ENCODE peak calls at places on chromosomes 11 and 22, in six cellular contexts. One of them, this sample, is unnamed.

GRCh38 chr11:45211732-45212131 is 65.3 kb downstream of the PRDM11 start:
- DNase-seq in IMR-90: no peak
- DNase-seq in neuronal stem cell: no peak
- DNase-seq in H1: no peak
- DNase-seq in mesenchymal stem cell: no peak
- DNase-seq in trophoblast cell: no peak
- DNase-seq in this sample: no peak

GRCh38 chr11:122604626-122605025 is 50.9 kb upstream of the UBASH3B start:
- DNase-seq in IMR-90: no peak
- DNase-seq in neuronal stem cell: no peak
- DNase-seq in H1: no peak
- DNase-seq in mesenchymal stem cell: no peak
- DNase-seq in trophoblast cell: no peak
- DNase-seq in this sample: no peak

GRCh38 chr11:125445731-125446130 is 50.3 kb downstream of the FEZ1 start:
- DNase-seq in IMR-90: no peak
- DNase-seq in neuronal stem cell: no peak
- DNase-seq in H1: no peak
- DNase-seq in mesenchymal stem cell: no peak
- DNase-seq in trophoblast cell: no peak
- DNase-seq in this sample: no peak

GRCh38 chr11:64146036-64146943 is 19.6 kb downstream of the MACROD1 start:
- DNase-seq in IMR-90: peak
- DNase-seq in neuronal stem cell: no peak
- DNase-seq in H1: peak
- DNase-seq in mesenchymal stem cell: peak
- DNase-seq in trophoblast cell: no peak
- DNase-seq in this sample: peak

GRCh38 chr11:120335596-120335927 is 651 bp upstream of the ARHGEF12 start:
- DNase-seq in IMR-90: peak
- DNase-seq in neuronal stem cell: no peak
- DNase-seq in H1: no peak
- DNase-seq in mesenchymal stem cell: no peak
- DNase-seq in trophoblast cell: no peak
- DNase-seq in this sample: no peak

GRCh38 chr11:102914238-102915043 is 39.7 kb upstream of the MMP12 start:
- DNase-seq in IMR-90: peak
- DNase-seq in neuronal stem cell: peak
- DNase-seq in H1: peak
- DNase-seq in mesenchymal stem cell: peak
- DNase-seq in trophoblast cell: no peak
- DNase-seq in this sample: peak

GRCh38 chr22:47772864-47773263 is 1010.4 kb downstream of the TBC1D22A start:
- DNase-seq in IMR-90: no peak
- DNase-seq in neuronal stem cell: no peak
- DNase-seq in H1: no peak
- DNase-seq in mesenchymal stem cell: no peak
- DNase-seq in trophoblast cell: no peak
- DNase-seq in this sample: no peak

GRCh38 chr11:723120-723883 is 17.3 kb downstream of the EPS8L2 start:
- DNase-seq in IMR-90: peak
- DNase-seq in neuronal stem cell: no peak
- DNase-seq in H1: no peak
- DNase-seq in mesenchymal stem cell: peak
- DNase-seq in trophoblast cell: no peak
- DNase-seq in this sample: peak

GRCh38 chr22:46661221-46661851 is 41.1 kb downstream of the GRAMD4 start:
- DNase-seq in IMR-90: peak
- DNase-seq in neuronal stem cell: no peak
- DNase-seq in H1: no peak
- DNase-seq in mesenchymal stem cell: peak
- DNase-seq in trophoblast cell: no peak
- DNase-seq in this sample: no peak

GRCh38 chr11:1226981-1227550 is 4.2 kb downstream of the MUC5B start:
- DNase-seq in IMR-90: peak
- DNase-seq in neuronal stem cell: no peak
- DNase-seq in H1: peak
- DNase-seq in mesenchymal stem cell: no peak
- DNase-seq in trophoblast cell: no peak
- DNase-seq in this sample: peak

GRCh38 chr11:3197044-3197715 is 21.4 kb downstream of the MRGPRG start:
- DNase-seq in IMR-90: no peak
- DNase-seq in neuronal stem cell: no peak
- DNase-seq in H1: no peak
- DNase-seq in mesenchymal stem cell: no peak
- DNase-seq in trophoblast cell: no peak
- DNase-seq in this sample: no peak

GRCh38 chr22:33105501-33105911 is 47.3 kb upstream of the SYN3 start:
- DNase-seq in IMR-90: peak
- DNase-seq in neuronal stem cell: no peak
- DNase-seq in H1: no peak
- DNase-seq in mesenchymal stem cell: peak
- DNase-seq in trophoblast cell: peak
- DNase-seq in this sample: no peak

GRCh38 chr11:126495281-126495680 is 139.8 kb downstream of the ST3GAL4 start:
- DNase-seq in IMR-90: no peak
- DNase-seq in neuronal stem cell: no peak
- DNase-seq in H1: no peak
- DNase-seq in mesenchymal stem cell: no peak
- DNase-seq in trophoblast cell: no peak
- DNase-seq in this sample: no peak

GRCh38 chr11:12704049-12704448 is 29.8 kb downstream of the TEAD1 start:
- DNase-seq in IMR-90: peak
- DNase-seq in neuronal stem cell: no peak
- DNase-seq in H1: no peak
- DNase-seq in mesenchymal stem cell: peak
- DNase-seq in trophoblast cell: peak
- DNase-seq in this sample: no peak

GRCh38 chr11:112265659-112266409 is 5.2 kb upstream of the PLET1 start:
- DNase-seq in IMR-90: peak
- DNase-seq in neuronal stem cell: no peak
- DNase-seq in H1: no peak
- DNase-seq in mesenchymal stem cell: peak
- DNase-seq in trophoblast cell: no peak
- DNase-seq in this sample: no peak

GRCh38 chr22:17774206-17774927 is at the start of gene BID:
- DNase-seq in IMR-90: peak
- DNase-seq in neuronal stem cell: no peak
- DNase-seq in H1: no peak
- DNase-seq in mesenchymal stem cell: peak
- DNase-seq in trophoblast cell: no peak
- DNase-seq in this sample: no peak

GRCh38 chr11:639324-639977 is 2.4 kb downstream of the DRD4 start:
- DNase-seq in IMR-90: no peak
- DNase-seq in neuronal stem cell: no peak
- DNase-seq in H1: no peak
- DNase-seq in mesenchymal stem cell: no peak
- DNase-seq in trophoblast cell: no peak
- DNase-seq in this sample: no peak

GRCh38 chr11:34809191-34810106 is 106.7 kb downstream of the APIP start:
- DNase-seq in IMR-90: peak
- DNase-seq in neuronal stem cell: no peak
- DNase-seq in H1: no peak
- DNase-seq in mesenchymal stem cell: peak
- DNase-seq in trophoblast cell: peak
- DNase-seq in this sample: no peak

GRCh38 chr11:126415669-126416420 is 60.4 kb downstream of the ST3GAL4 start:
- DNase-seq in IMR-90: no peak
- DNase-seq in neuronal stem cell: no peak
- DNase-seq in H1: no peak
- DNase-seq in mesenchymal stem cell: no peak
- DNase-seq in trophoblast cell: no peak
- DNase-seq in this sample: no peak

GRCh38 chr22:38572065-38572464 is 2.1 kb upstream of the DMC1 start:
- DNase-seq in IMR-90: peak
- DNase-seq in neuronal stem cell: peak
- DNase-seq in H1: peak
- DNase-seq in mesenchymal stem cell: peak
- DNase-seq in trophoblast cell: peak
- DNase-seq in this sample: no peak

GRCh38 chr11:62933285-62933684 is 12.1 kb upstream of the CHRM1 start:
- DNase-seq in IMR-90: no peak
- DNase-seq in neuronal stem cell: no peak
- DNase-seq in H1: no peak
- DNase-seq in mesenchymal stem cell: no peak
- DNase-seq in trophoblast cell: no peak
- DNase-seq in this sample: no peak

GRCh38 chr11:7576671-7577225 is 62.9 kb downstream of the PPFIBP2 start:
- DNase-seq in IMR-90: peak
- DNase-seq in neuronal stem cell: no peak
- DNase-seq in H1: no peak
- DNase-seq in mesenchymal stem cell: no peak
- DNase-seq in trophoblast cell: no peak
- DNase-seq in this sample: no peak

GRCh38 chr11:118084247-118084646 is 2.5 kb downstream of the SMIM35 start:
- DNase-seq in IMR-90: no peak
- DNase-seq in neuronal stem cell: no peak
- DNase-seq in H1: no peak
- DNase-seq in mesenchymal stem cell: peak
- DNase-seq in trophoblast cell: no peak
- DNase-seq in this sample: no peak

GRCh38 chr11:134231958-134232674 is 7.6 kb downstream of the VPS26B start:
- DNase-seq in IMR-90: no peak
- DNase-seq in neuronal stem cell: no peak
- DNase-seq in H1: no peak
- DNase-seq in mesenchymal stem cell: no peak
- DNase-seq in trophoblast cell: peak
- DNase-seq in this sample: peak

GRCh38 chr11:8315463-8315862 is 51.8 kb upstream of the LMO1 start:
- DNase-seq in IMR-90: no peak
- DNase-seq in neuronal stem cell: no peak
- DNase-seq in H1: no peak
- DNase-seq in mesenchymal stem cell: no peak
- DNase-seq in trophoblast cell: no peak
- DNase-seq in this sample: no peak

GRCh38 chr22:33598821-33599220 is 321.5 kb downstream of the LARGE1 start:
- DNase-seq in IMR-90: no peak
- DNase-seq in neuronal stem cell: no peak
- DNase-seq in H1: no peak
- DNase-seq in mesenchymal stem cell: no peak
- DNase-seq in trophoblast cell: no peak
- DNase-seq in this sample: no peak

GRCh38 chr11:76747428-76747979 is 35.7 kb upstream of the TSKU start:
- DNase-seq in IMR-90: no peak
- DNase-seq in neuronal stem cell: no peak
- DNase-seq in H1: no peak
- DNase-seq in mesenchymal stem cell: no peak
- DNase-seq in trophoblast cell: no peak
- DNase-seq in this sample: no peak

GRCh38 chr11:9153651-9154050 is 62.3 kb upstream of the SCUBE2 start:
- DNase-seq in IMR-90: no peak
- DNase-seq in neuronal stem cell: no peak
- DNase-seq in H1: no peak
- DNase-seq in mesenchymal stem cell: no peak
- DNase-seq in trophoblast cell: no peak
- DNase-seq in this sample: no peak

DNA sequence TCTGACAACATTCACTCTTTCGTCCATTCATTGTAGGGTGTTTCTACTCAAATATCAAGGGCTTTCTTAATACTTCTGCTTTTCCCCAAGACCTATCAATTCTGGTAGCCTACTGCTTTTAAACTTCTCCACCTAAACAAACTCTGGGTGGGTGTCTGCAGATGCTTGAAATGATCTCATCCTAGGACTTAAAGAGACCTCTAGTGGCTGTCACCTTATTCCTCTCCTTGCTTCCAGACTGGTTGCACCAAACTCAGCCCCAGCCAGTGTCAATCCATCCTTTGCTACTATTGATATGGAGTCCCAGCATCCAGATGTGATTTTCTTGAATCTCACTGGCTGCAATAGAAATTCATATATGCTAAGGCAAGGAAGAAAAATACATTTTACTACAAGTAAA is 274.7 kb downstream of the NXPE2 start:
- DNase-seq in IMR-90: no peak
- DNase-seq in neuronal stem cell: no peak
- DNase-seq in H1: no peak
- DNase-seq in mesenchymal stem cell: no peak
- DNase-seq in trophoblast cell: no peak
- DNase-seq in this sample: no peak
- H4K91ac ChIP-seq in IMR-90: no peak
- H4K91ac ChIP-seq in neuronal stem cell: no peak
- H4K91ac ChIP-seq in H1: no peak
- H4K91ac ChIP-seq in mesenchymal stem cell: no peak
- H4K91ac ChIP-seq in trophoblast cell: no peak
- H4K91ac ChIP-seq in this sample: no peak

GRCh38 chr11:86954288-86955110 is 696 bp downstream of the FZD4 start:
- DNase-seq in IMR-90: no peak
- DNase-seq in neuronal stem cell: no peak
- DNase-seq in H1: no peak
- DNase-seq in mesenchymal stem cell: peak
- DNase-seq in trophoblast cell: no peak
- DNase-seq in this sample: peak
- H3K14ac ChIP-seq in IMR-90: peak
- H3K14ac ChIP-seq in neuronal stem cell: peak
- H3K14ac ChIP-seq in H1: no peak
- H3K14ac ChIP-seq in mesenchymal stem cell: peak
- H3K14ac ChIP-seq in trophoblast cell: peak
- H3K14ac ChIP-seq in this sample: peak

DNA sequence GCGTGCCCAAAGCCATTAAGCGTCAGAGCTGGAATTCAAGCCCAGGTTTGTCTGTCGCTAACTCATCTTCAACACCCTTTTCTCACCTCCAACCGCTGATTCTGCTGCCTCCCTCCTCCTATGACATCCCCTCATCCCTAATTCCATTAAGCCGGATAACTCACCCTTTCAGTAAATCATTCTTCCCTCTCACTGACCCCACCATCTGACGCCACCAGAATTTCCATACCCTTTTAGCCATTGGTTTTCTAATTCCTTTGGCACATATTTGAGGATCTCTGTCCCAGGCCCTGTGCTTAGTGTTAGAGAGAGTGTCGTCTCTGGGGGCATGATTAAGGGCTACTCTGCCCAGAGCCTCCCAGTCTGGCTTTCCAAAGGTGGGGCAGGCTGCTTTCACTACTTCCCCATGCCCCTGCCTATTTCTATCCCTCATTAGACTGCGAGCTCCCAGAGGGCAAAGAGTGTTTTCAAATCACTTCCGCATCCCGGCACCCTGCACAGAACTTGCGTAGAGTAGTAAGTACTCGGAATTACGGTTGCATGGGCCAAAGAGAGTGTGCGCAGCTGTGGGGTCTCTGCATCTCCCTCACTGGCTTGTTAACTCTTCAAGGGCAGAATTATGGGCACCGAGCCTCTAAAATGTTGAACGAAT is 3.9 kb downstream of the KLHL35 start:
- DNase-seq in IMR-90: no peak
- DNase-seq in neuronal stem cell: no peak
- DNase-seq in H1: no peak
- DNase-seq in mesenchymal stem cell: no peak
- DNase-seq in trophoblast cell: no peak
- DNase-seq in this sample: no peak
- H4K91ac ChIP-seq in IMR-90: no peak
- H4K91ac ChIP-seq in neuronal stem cell: no peak
- H4K91ac ChIP-seq in H1: no peak
- H4K91ac ChIP-seq in mesenchymal stem cell: no peak
- H4K91ac ChIP-seq in trophoblast cell: no peak
- H4K91ac ChIP-seq in this sample: no peak

DNA sequence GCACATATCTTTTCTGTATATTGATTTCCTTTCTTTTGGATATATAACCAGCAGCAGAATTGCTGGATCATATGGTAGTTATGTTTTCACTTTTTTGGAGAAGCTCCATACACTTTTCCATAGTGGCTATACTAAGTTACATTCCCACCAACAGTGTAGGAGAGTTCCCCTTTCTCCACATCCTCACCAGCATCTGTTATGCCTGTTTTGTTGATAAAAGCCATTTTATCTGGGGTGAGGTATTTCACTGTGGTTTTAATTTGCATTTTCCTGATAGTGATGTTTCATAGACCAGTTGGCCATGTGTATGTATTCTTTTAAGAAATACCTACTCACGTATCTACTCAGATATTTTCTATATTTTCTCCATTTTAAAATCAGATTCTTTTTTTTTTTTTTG is 419.3 kb upstream of the FAT3 start:
- DNase-seq in IMR-90: no peak
- DNase-seq in neuronal stem cell: no peak
- DNase-seq in H1: no peak
- DNase-seq in mesenchymal stem cell: no peak
- DNase-seq in trophoblast cell: no peak
- DNase-seq in this sample: no peak
- H3K14ac ChIP-seq in IMR-90: no peak
- H3K14ac ChIP-seq in neuronal stem cell: no peak
- H3K14ac ChIP-seq in H1: no peak
- H3K14ac ChIP-seq in mesenchymal stem cell: no peak
- H3K14ac ChIP-seq in trophoblast cell: no peak
- H3K14ac ChIP-seq in this sample: no peak